ENCODE peak calls at places on chromosomes 6 and 20, in four cellular contexts. H, T, O and J are unnamed samples.

GRCh38 chr6:10338151-10338550 is 76.7 kb downstream of the TFAP2A start:
- DNase-seq in H (no peak), O (no peak), T (no peak), J (no peak)

GRCh38 chr6:129749749-129750120 is 39.8 kb upstream of the ARHGAP18 start:
- DNase-seq in H (no peak), O (peak; percentile 83), T (peak; percentile 45), J (peak; percentile 59)

GRCh38 chr20:57627972-57628650 is 7.9 kb upstream of the ZBP1 start:
- DNase-seq in O (peak; percentile 41), H (peak; percentile 68), T (peak; percentile 80), J (peak; percentile 81)

GRCh38 chr20:38895098-38895949 is 30.9 kb upstream of the FAM83D start:
- DNase-seq in O (no peak), T (no peak), H (no peak), J (no peak)

GRCh38 chr6:11469684-11470083 is 67.9 kb upstream of the TMEM170B start:
- DNase-seq in H (no peak), O (no peak), T (no peak), J (no peak)

GRCh38 chr20:62405108-62405980 is 1.7 kb downstream of the CABLES2 start:
- DNase-seq in H (peak; percentile 42), O (peak; percentile 70), T (no peak), J (no peak)

GRCh38 chr6:113361014-113361645 is 496.0 kb upstream of the MARCKS start:
- DNase-seq in T (no peak), O (peak; percentile 85), H (no peak), J (no peak)

GRCh38 chr6:81895511-81896185 is 143.2 kb upstream of the TENT5A start:
- DNase-seq in H (no peak), T (no peak), O (peak; percentile 88), J (no peak)

GRCh38 chr6:39137235-39137634 is 22.2 kb upstream of the SAYSD1 start:
- DNase-seq in T (no peak), O (peak; percentile 41), H (no peak), J (peak; percentile 60)

DNA sequence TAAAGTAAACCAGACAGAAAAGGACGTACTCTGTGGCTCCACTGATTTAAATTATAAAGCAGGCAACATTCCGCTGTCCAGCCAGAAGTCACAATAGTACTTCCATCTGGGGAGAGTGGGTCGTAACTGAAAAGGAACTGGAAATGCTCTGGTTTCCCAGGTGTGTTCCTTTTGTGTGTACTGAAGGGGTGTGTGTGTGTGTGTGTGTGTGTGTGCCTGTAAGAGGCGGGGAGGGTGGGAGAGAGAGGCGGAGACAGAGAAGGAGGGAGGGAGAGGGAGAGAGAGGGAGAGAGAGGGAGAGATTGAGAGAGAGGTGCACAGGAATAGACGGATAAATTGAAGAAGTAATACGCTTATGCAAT is 178.4 kb upstream of the ZNF184 start:
- DNase-seq in T (no peak), H (no peak), O (no peak), J (no peak)
- H3K4me3 ChIP-seq in T (no peak overlapping the region), H (no peak overlapping the region), O (no peak overlapping the region), J (no peak overlapping the region)

GRCh38 chr6:118528129-118528528 is 20.0 kb upstream of the PLN start:
- DNase-seq in H (no peak), T (no peak), O (no peak), J (no peak)
- H3K27me3 ChIP-seq in H (no peaks in the 10 kb centered on the region), T (no peaks in the 10 kb centered on the region), O (no peaks in the 10 kb centered on the region), J (no peaks in the 10 kb centered on the region)

GRCh38 chr6:120357447-120357846 is 976.8 kb downstream of the TBC1D32 start:
- DNase-seq in T (no peak), O (no peak), H (no peak), J (no peak)

GRCh38 chr6:120354452-120355098 is 979.7 kb downstream of the TBC1D32 start:
- DNase-seq in T (no peak), O (no peak), H (no peak), J (peak; percentile 27)

GRCh38 chr6:120355822-120356221 is 978.5 kb downstream of the TBC1D32 start:
- DNase-seq in T (no peak), O (no peak), H (no peak), J (no peak)

GRCh38 chr6:120352491-120352890 is 981.8 kb downstream of the TBC1D32 start:
- DNase-seq in H (no peak), T (no peak), O (no peak), J (no peak)
- H3K4me3 ChIP-seq in H (no peak overlapping the region), T (no peak overlapping the region), O (no peak overlapping the region), J (no peak overlapping the region)

GRCh38 chr20:60785817-60786216 is 466.2 kb upstream of the CDH4 start:
- DNase-seq in H (no peak), O (no peak), T (no peak), J (no peak)

GRCh38 chr20:60788070-60788469 is 464.0 kb upstream of the CDH4 start:
- DNase-seq in T (no peak), H (no peak), O (no peak), J (no peak)

GRCh38 chr20:60789399-60789798 is 462.7 kb upstream of the CDH4 start:
- DNase-seq in H (no peak), O (no peak), T (no peak), J (no peak)

GRCh38 chr20:60786686-60787217 is 465.3 kb upstream of the CDH4 start:
- DNase-seq in H (no peak), T (no peak), O (no peak), J (no peak)

DNA sequence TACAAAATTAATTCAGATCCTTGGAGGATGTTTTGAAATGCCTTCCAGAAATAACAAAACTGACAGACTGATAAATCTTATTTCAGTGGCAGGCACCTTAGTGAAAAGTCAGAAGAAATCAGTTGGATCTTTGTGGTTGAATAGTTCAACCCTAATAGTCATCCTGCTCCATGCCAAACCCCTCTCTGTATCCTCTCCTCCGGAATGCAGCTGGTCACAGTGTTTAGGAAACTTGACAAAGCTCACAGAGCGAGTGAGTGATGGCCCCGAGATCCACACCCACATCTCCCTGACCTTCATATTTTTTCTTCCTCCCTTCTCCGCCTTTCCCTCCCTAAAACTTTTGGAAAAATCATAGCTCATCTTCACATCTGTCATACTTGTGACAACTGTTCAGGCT is 464.8 kb upstream of the CDH4 start:
- DNase-seq in T (no peak), O (no peak), H (no peak), J (no peak)
- H3K27me3 ChIP-seq in T (no peaks in the 10 kb centered on the region), O (no peaks in the 10 kb centered on the region), H (no peaks in the 10 kb centered on the region), J (peaks cover 23% of the 10 kb centered on the region)

GRCh38 chr6:4920914-4921410 is 82.9 kb downstream of the RPP40 start:
- DNase-seq in T (no peak), O (peak; percentile 52), H (no peak), J (no peak)

GRCh38 chr6:4916954-4917561 is 86.8 kb downstream of the RPP40 start:
- DNase-seq in H (no peak), O (no peak), T (no peak), J (peak; percentile 15)

GRCh38 chr6:4925580-4925979 is 78.3 kb downstream of the RPP40 start:
- DNase-seq in O (no peak), T (no peak), H (no peak), J (no peak)

GRCh38 chr6:4924872-4925271 is 79.0 kb downstream of the RPP40 start:
- DNase-seq in T (no peak), O (no peak), H (no peak), J (no peak)

DNA sequence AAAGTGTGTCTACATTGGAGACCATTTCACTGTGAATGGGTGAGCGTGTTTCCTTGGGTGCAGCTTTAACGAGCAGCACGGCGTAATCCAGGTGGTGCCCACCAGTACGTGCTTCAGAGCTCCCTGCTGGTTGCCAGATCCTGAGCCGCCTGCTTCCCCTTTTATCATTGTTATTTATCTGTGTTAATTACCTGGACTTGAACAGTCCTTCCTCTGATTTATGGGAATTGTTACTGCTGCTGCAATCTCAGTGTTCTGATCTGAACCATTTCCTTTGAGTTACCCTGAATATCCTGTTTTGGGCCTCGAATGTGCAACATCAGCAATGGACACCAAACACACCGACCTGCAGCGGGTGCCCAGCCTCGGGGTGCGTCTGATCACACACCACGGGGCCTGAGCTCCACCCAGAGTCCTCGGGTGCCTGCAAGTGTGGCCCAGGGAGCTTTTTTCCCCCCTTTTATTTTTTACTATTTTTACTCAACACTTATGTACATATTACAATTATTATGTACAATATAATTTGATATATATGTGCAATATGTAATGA is 81.3 kb downstream of the RPP40 start:
- DNase-seq in H (no peak), T (no peak), O (no peak), J (no peak)
- H3K4me3 ChIP-seq in H (no peak overlapping the region), T (no peak overlapping the region), O (no peak overlapping the region), J (no peak overlapping the region)

GRCh38 chr6:154513601-154514320 is 3.3 kb upstream of the CNKSR3 start:
- DNase-seq in T (no peak), O (no peak), H (no peak), J (no peak)
- H3K27me3 ChIP-seq in T (no peaks in the 10 kb centered on the region), O (no peaks in the 10 kb centered on the region), H (no peaks in the 10 kb centered on the region), J (peaks cover 11% of the 10 kb centered on the region)

GRCh38 chr6:19841181-19841580 is 4.0 kb downstream of the ID4 start:
- DNase-seq in T (no peak), O (no peak), H (no peak), J (no peak)
- H3K4me3 ChIP-seq in T (no peak overlapping the region), O (no peak overlapping the region), H (peak overlapping the region; percentile 78), J (no peak overlapping the region)